ENCODE peak calls at places on chromosome 11, in nine cellular contexts. O, R, Q, W, P, T, I, J and H are unnamed samples.

GRCh38 chr11:94449029-94449428 is 44.6 kb downstream of the MRE11 start:
- DNase-seq in W (no peak), T (no peak), O (no peak), I (no peak), Q (no peak), J (no peak), P (no peak), R (no peak), H (no peak)

GRCh38 chr11:119571311-119571710 is 148.3 kb upstream of the THY1 start:
- DNase-seq in W (no peak), I (no peak), P (no peak), Q (no peak), R (no peak), O (no peak), J (no peak), T (no peak), H (no peak)

GRCh38 chr11:199782-200181 is 6.9 kb downstream of the SCGB1C1 start:
- DNase-seq in Q (no peak), T (no peak), P (no peak), I (no peak), W (no peak), J (no peak), R (no peak), O (no peak), H (no peak)

GRCh38 chr11:12213920-12214319 is 103.5 kb downstream of the MICAL2 start:
- DNase-seq in R (no peak), I (peak; percentile 51), P (peak; percentile 78), O (no peak), J (no peak), W (no peak), T (no peak), Q (no peak), H (no peak)

GRCh38 chr11:8658210-8658968 is 24.1 kb downstream of the TRIM66 start:
- DNase-seq in I (no peak), W (peak; percentile 12), J (no peak), O (no peak), R (no peak), P (no peak), Q (no peak), T (no peak), H (no peak)

GRCh38 chr11:126282361-126282741 is 542 bp upstream of the TIRAP start:
- DNase-seq in J (no peak), Q (peak; percentile 52), W (no peak), O (peak; percentile 41), R (peak; percentile 43), T (no peak), P (peak; percentile 36), I (no peak), H (no peak)

GRCh38 chr11:70065318-70066135 is 12.6 kb upstream of the ANO1 start:
- DNase-seq in I (no peak), J (no peak), Q (no peak), O (no peak), P (no peak), W (no peak), T (no peak), R (no peak), H (no peak)

GRCh38 chr11:95175969-95176368 is 55.0 kb downstream of the SESN3 start:
- DNase-seq in R (no peak), W (no peak), O (no peak), J (no peak), P (no peak), I (no peak), T (no peak), Q (no peak), H (no peak)